ENCODE peak calls at places on chromosome 18, in nine cellular contexts. One of them, this sample, is unnamed.

GRCh38 chr18:48138660-48139426 is 208.4 kb upstream of the SMAD2 start:
- DNase-seq in spleen: peak; percentile 66
- DNase-seq in K562: no peak
- DNase-seq in GM10248: no peak
- DNase-seq in fibroblast of lung: no peak
- DNase-seq in upper lobe of left lung: peak; percentile 20
- DNase-seq in PC-9: no peak
- DNase-seq in astrocyte: no peak
- DNase-seq in hepatocyte: no peak
- DNase-seq in this sample: no peak

GRCh38 chr18:63302647-63303405 is 16.7 kb downstream of the BCL2 start:
- DNase-seq in GM10248: no peak
- DNase-seq in hepatocyte: no peak
- DNase-seq in K562: no peak
- DNase-seq in PC-9: no peak
- DNase-seq in spleen: no peak
- DNase-seq in fibroblast of lung: no peak
- DNase-seq in astrocyte: no peak
- DNase-seq in upper lobe of left lung: no peak
- DNase-seq in this sample: no peak

GRCh38 chr18:31225668-31226067 is 63.0 kb upstream of the DSC1 start:
- DNase-seq in GM10248: no peak
- DNase-seq in K562: no peak
- DNase-seq in spleen: no peak
- DNase-seq in fibroblast of lung: peak; percentile 97
- DNase-seq in upper lobe of left lung: no peak
- DNase-seq in hepatocyte: no peak
- DNase-seq in PC-9: no peak
- DNase-seq in astrocyte: peak; percentile 96
- DNase-seq in this sample: no peak

GRCh38 chr18:77071711-77072292 is 60.8 kb downstream of the MBP start:
- DNase-seq in upper lobe of left lung: peak; percentile 72
- DNase-seq in hepatocyte: peak; percentile 69
- DNase-seq in K562: no peak
- DNase-seq in spleen: no peak
- DNase-seq in astrocyte: peak; percentile 96
- DNase-seq in GM10248: no peak
- DNase-seq in fibroblast of lung: peak; percentile 96
- DNase-seq in PC-9: peak; percentile 61
- DNase-seq in this sample: no peak

GRCh38 chr18:70221156-70221910 is 15.8 kb upstream of the RTTN start:
- DNase-seq in spleen: no peak
- DNase-seq in fibroblast of lung: no peak
- DNase-seq in upper lobe of left lung: no peak
- DNase-seq in astrocyte: no peak
- DNase-seq in K562: no peak
- DNase-seq in PC-9: no peak
- DNase-seq in hepatocyte: no peak
- DNase-seq in GM10248: no peak
- DNase-seq in this sample: no peak

GRCh38 chr18:78913830-78914585 is 65.6 kb upstream of the SALL3 start:
- DNase-seq in hepatocyte: no peak
- DNase-seq in PC-9: no peak
- DNase-seq in spleen: peak; percentile 65
- DNase-seq in astrocyte: no peak
- DNase-seq in fibroblast of lung: no peak
- DNase-seq in GM10248: no peak
- DNase-seq in upper lobe of left lung: no peak
- DNase-seq in K562: no peak
- DNase-seq in this sample: no peak

GRCh38 chr18:24862225-24862893 is 401.9 kb downstream of the HRH4 start:
- DNase-seq in K562: no peak
- DNase-seq in hepatocyte: no peak
- DNase-seq in PC-9: no peak
- DNase-seq in astrocyte: no peak
- DNase-seq in upper lobe of left lung: no peak
- DNase-seq in spleen: no peak
- DNase-seq in fibroblast of lung: no peak
- DNase-seq in GM10248: no peak
- DNase-seq in this sample: no peak

GRCh38 chr18:402129-402528 is 98.4 kb downstream of the COLEC12 start:
- DNase-seq in GM10248: no peak
- DNase-seq in hepatocyte: no peak
- DNase-seq in upper lobe of left lung: no peak
- DNase-seq in spleen: no peak
- DNase-seq in fibroblast of lung: no peak
- DNase-seq in K562: no peak
- DNase-seq in PC-9: no peak
- DNase-seq in astrocyte: no peak
- DNase-seq in this sample: no peak

GRCh38 chr18:7221424-7222155 is 9.3 kb upstream of the LRRC30 start:
- DNase-seq in GM10248: no peak
- DNase-seq in fibroblast of lung: peak; percentile 62
- DNase-seq in spleen: no peak
- DNase-seq in hepatocyte: peak; percentile 79
- DNase-seq in upper lobe of left lung: peak; percentile 49
- DNase-seq in astrocyte: peak; percentile 45
- DNase-seq in PC-9: peak; percentile 35
- DNase-seq in K562: peak; percentile 48
- DNase-seq in this sample: no peak

GRCh38 chr18:21145371-21145770 is 33.8 kb upstream of the ROCK1 start:
- DNase-seq in fibroblast of lung: no peak
- DNase-seq in PC-9: no peak
- DNase-seq in upper lobe of left lung: no peak
- DNase-seq in GM10248: no peak
- DNase-seq in astrocyte: no peak
- DNase-seq in K562: no peak
- DNase-seq in spleen: no peak
- DNase-seq in hepatocyte: no peak
- DNase-seq in this sample: no peak

GRCh38 chr18:21146016-21146415 is 34.4 kb upstream of the ROCK1 start:
- DNase-seq in upper lobe of left lung: no peak
- DNase-seq in astrocyte: no peak
- DNase-seq in spleen: no peak
- DNase-seq in GM10248: no peak
- DNase-seq in K562: no peak
- DNase-seq in hepatocyte: no peak
- DNase-seq in PC-9: no peak
- DNase-seq in fibroblast of lung: no peak
- DNase-seq in this sample: no peak

GRCh38 chr18:21141678-21142422 is 30.2 kb upstream of the ROCK1 start:
- DNase-seq in astrocyte: no peak
- DNase-seq in GM10248: no peak
- DNase-seq in hepatocyte: no peak
- DNase-seq in PC-9: no peak
- DNase-seq in spleen: no peak
- DNase-seq in K562: no peak
- DNase-seq in upper lobe of left lung: no peak
- DNase-seq in fibroblast of lung: no peak
- DNase-seq in this sample: no peak
- TF ChIP-seq CTCF in astrocyte: no peak
- TF ChIP-seq CTCF in GM10248: no peak
- TF ChIP-seq CTCF in hepatocyte: no peak
- TF ChIP-seq CTCF in PC-9: no peak
- TF ChIP-seq CTCF in spleen: no peak
- TF ChIP-seq CTCF in K562: no peak
- TF ChIP-seq CTCF in upper lobe of left lung: no peak
- TF ChIP-seq CTCF in fibroblast of lung: no peak
- TF ChIP-seq CTCF in this sample: no peak

GRCh38 chr18:13003466-13003896 is 12.3 kb downstream of the CEP192 start:
- DNase-seq in hepatocyte: peak; percentile 82
- DNase-seq in fibroblast of lung: peak; percentile 73
- DNase-seq in GM10248: peak; percentile 32
- DNase-seq in spleen: no peak
- DNase-seq in upper lobe of left lung: no peak
- DNase-seq in astrocyte: peak; percentile 62
- DNase-seq in K562: peak; percentile 51
- DNase-seq in PC-9: no peak
- DNase-seq in this sample: no peak
- TF ChIP-seq CTCF in hepatocyte: peak; percentile 50
- TF ChIP-seq CTCF in fibroblast of lung: peak; percentile 63
- TF ChIP-seq CTCF in GM10248: peak; percentile 50
- TF ChIP-seq CTCF in spleen: no peak
- TF ChIP-seq CTCF in upper lobe of left lung: no peak
- TF ChIP-seq CTCF in astrocyte: peak; percentile 39
- TF ChIP-seq CTCF in K562: peak; percentile 46
- TF ChIP-seq CTCF in PC-9: peak; percentile 53
- TF ChIP-seq CTCF in this sample: peak; percentile 35

DNA sequence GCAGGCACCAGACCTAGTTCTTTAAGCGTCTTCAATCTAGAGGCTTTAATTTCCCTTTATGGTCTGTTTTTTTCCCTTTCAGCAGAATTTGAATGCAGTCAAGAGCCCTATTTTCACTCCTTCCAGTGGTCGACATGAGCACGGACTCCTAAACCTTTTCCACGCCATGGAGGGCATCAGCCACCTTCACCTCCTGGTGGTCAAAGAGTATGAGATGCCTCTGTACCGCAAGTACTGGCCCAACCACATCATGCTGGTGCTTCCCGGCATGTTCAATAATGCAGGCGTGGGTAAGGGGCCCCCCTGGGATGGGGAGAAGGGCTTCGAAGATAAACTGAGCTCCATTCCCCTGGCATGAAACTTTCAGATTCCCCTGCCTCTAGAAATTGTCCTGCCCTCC is 92.2 kb downstream of the ESCO1 start:
- DNase-seq in upper lobe of left lung: no peak
- DNase-seq in astrocyte: no peak
- DNase-seq in K562: no peak
- DNase-seq in GM10248: no peak
- DNase-seq in PC-9: no peak
- DNase-seq in hepatocyte: no peak
- DNase-seq in fibroblast of lung: no peak
- DNase-seq in spleen: no peak
- DNase-seq in this sample: no peak
- TF ChIP-seq CTCF in upper lobe of left lung: no peak
- TF ChIP-seq CTCF in astrocyte: no peak
- TF ChIP-seq CTCF in K562: no peak
- TF ChIP-seq CTCF in GM10248: no peak
- TF ChIP-seq CTCF in PC-9: no peak
- TF ChIP-seq CTCF in hepatocyte: no peak
- TF ChIP-seq CTCF in fibroblast of lung: no peak
- TF ChIP-seq CTCF in spleen: no peak
- TF ChIP-seq CTCF in this sample: no peak

DNA sequence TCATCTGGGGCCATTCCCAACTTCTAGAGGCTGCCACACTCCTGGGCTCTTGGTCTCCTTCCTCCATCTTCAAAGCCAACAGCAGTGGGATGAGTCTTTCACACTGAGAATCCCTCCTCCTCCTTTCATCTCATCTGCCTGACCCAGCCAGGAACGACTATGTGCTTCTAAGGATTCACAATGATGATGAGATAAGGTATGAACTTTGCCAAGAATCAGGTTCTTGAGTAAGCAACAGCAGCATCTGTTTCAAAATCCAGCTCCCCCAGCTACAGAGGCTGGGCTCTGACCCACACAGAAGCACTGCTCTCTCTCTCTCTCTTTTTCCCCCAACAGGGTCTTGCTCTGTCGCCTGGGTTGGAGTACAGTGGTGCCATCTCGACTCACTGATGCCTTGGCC is 46.4 kb downstream of the TIMM21 start:
- DNase-seq in astrocyte: no peak
- DNase-seq in hepatocyte: no peak
- DNase-seq in K562: no peak
- DNase-seq in upper lobe of left lung: no peak
- DNase-seq in fibroblast of lung: no peak
- DNase-seq in spleen: no peak
- DNase-seq in PC-9: peak; percentile 21
- DNase-seq in GM10248: no peak
- DNase-seq in this sample: no peak
- TF ChIP-seq CTCF in astrocyte: no peak
- TF ChIP-seq CTCF in hepatocyte: no peak
- TF ChIP-seq CTCF in K562: no peak
- TF ChIP-seq CTCF in upper lobe of left lung: no peak
- TF ChIP-seq CTCF in fibroblast of lung: no peak
- TF ChIP-seq CTCF in spleen: no peak
- TF ChIP-seq CTCF in PC-9: no peak
- TF ChIP-seq CTCF in GM10248: no peak
- TF ChIP-seq CTCF in this sample: no peak

GRCh38 chr18:32461704-32462272 is 8.9 kb downstream of the GAREM1 start:
- DNase-seq in GM10248: no peak
- DNase-seq in spleen: no peak
- DNase-seq in astrocyte: no peak
- DNase-seq in hepatocyte: no peak
- DNase-seq in upper lobe of left lung: no peak
- DNase-seq in PC-9: no peak
- DNase-seq in K562: no peak
- DNase-seq in fibroblast of lung: peak; percentile 6
- DNase-seq in this sample: no peak
- TF ChIP-seq CTCF in GM10248: no peak
- TF ChIP-seq CTCF in spleen: no peak
- TF ChIP-seq CTCF in astrocyte: no peak
- TF ChIP-seq CTCF in hepatocyte: no peak
- TF ChIP-seq CTCF in upper lobe of left lung: no peak
- TF ChIP-seq CTCF in PC-9: no peak
- TF ChIP-seq CTCF in K562: no peak
- TF ChIP-seq CTCF in fibroblast of lung: no peak
- TF ChIP-seq CTCF in this sample: no peak

This sample was measured in CD14-positive monocyte.